ENCODE peak calls at places on chromosomes 5 and 9, in five cellular contexts. K is activated T-cell treated with anti-CD3 and anti-CD28 coated beads for 1 hour; T is HFFc6; C is tibial nerve; X is stimulated activated CD8-positive, alpha-beta memory T cell treated with anti-CD3 and anti-CD28 coated beads, Interleukin-4, amount 100 ng/mL, for 1 hour. W is an unnamed sample.

GRCh38 chr9:94287877-94288513 is 28.9 kb downstream of the ZNF169 start:
- DNase-seq in K (no peak), T (no peak), C (no peak), X (no peak), W (no peak)

GRCh38 chr5:28766565-28767158 is 1728.3 kb upstream of the CDH9 start:
- DNase-seq in K (no peak), T (peak), C (no peak), X (no peak), W (no peak)

GRCh38 chr9:85142461-85143401 is 473.2 kb downstream of the NTRK2 start:
- DNase-seq in K (no peak), T (no peak), C (peak), X (no peak), W (no peak)

GRCh38 chr5:95284512-95285405 is at the start of gene MCTP1:
- DNase-seq in K (no peak), T (no peak), C (no peak), X (no peak), W (no peak)

GRCh38 chr9:23962101-23962500 is 136.1 kb upstream of the ELAVL2 start:
- DNase-seq in K (no peak), T (no peak), C (no peak), X (no peak), W (no peak)

GRCh38 chr9:20693068-20693467 is 9.0 kb downstream of the FOCAD start:
- DNase-seq in K (no peak), T (no peak), C (no peak), X (no peak), W (no peak)

GRCh38 chr5:140166911-140167310 is 8.1 kb upstream of the CYSTM1 start:
- DNase-seq in K (no peak), T (no peak), C (no peak), X (no peak), W (no peak)

GRCh38 chr5:14406554-14406849 is 175.1 kb upstream of the OTULINL start:
- DNase-seq in K (no peak), T (peak), C (no peak), X (no peak), W (no peak)

GRCh38 chr5:14528115-14528514 is 53.5 kb upstream of the OTULINL start:
- DNase-seq in K (no peak), T (no peak), C (no peak), X (no peak), W (no peak)

GRCh38 chr5:135185461-135186075 is 151.5 kb upstream of the PITX1 start:
- DNase-seq in K (no peak), T (peak), C (no peak), X (no peak), W (peak)

GRCh38 chr5:158796812-158797497 is 302.8 kb downstream of the EBF1 start:
- DNase-seq in K (no peak), T (no peak), C (no peak), X (no peak), W (no peak)

GRCh38 chr5:110258460-110258859 is 468.0 kb downstream of the TMEM232 start:
- DNase-seq in K (no peak), T (no peak), C (no peak), X (no peak), W (no peak)

GRCh38 chr5:134664448-134664847 is 15.9 kb downstream of the SEC24A start:
- DNase-seq in K (no peak), T (no peak), C (no peak), X (no peak), W (no peak)

GRCh38 chr9:98117984-98118639 is 910 bp downstream of the TRIM14 start:
- DNase-seq in K (peak), T (peak), C (no peak), X (peak), W (peak)

GRCh38 chr5:175889910-175890684 is 18.7 kb downstream of the CPLX2 start:
- DNase-seq in K (no peak), T (peak), C (no peak), X (no peak), W (no peak)

GRCh38 chr5:145859897-145860296 is 12.9 kb downstream of the GRXCR2 start:
- DNase-seq in K (no peak), T (no peak), C (no peak), X (no peak), W (no peak)

GRCh38 chr5:133848306-133848924 is 120.0 kb downstream of the C5orf15 start:
- DNase-seq in K (no peak), T (no peak), C (no peak), X (no peak), W (no peak)

W was measured in colonic mucosa.